ENCODE peak calls at places on chromosomes 2 and 18, in five cellular contexts. U is Peyer's patch, B is aorta, S is ovary, K is prostate gland. O is an unnamed sample.

GRCh38 chr2:219658447-219658846 is 31.0 kb downstream of the SLC4A3 start:
- DNase-seq in U (no peak), B (no peak), S (no peak), K (no peak), O (no peak)

GRCh38 chr2:12534646-12535263 is 182.0 kb upstream of the TRIB2 start:
- DNase-seq in U (no peak), B (no peak), S (no peak), K (no peak), O (no peak)

GRCh38 chr2:239186958-239187357 is 213.9 kb downstream of the HDAC4 start:
- DNase-seq in U (no peak), B (peak; percentile 67), S (peak; percentile 9), K (no peak), O (peak; percentile 42)

GRCh38 chr2:240136013-240136670 is at the start of gene COPS9:
- DNase-seq in U (peak; percentile 94), B (peak; percentile 96), S (peak; percentile 78), K (peak; percentile 77), O (peak; percentile 88)

GRCh38 chr2:19607400-19607799 is 249.0 kb upstream of the OSR1 start:
- DNase-seq in U (no peak), B (no peak), S (no peak), K (no peak), O (no peak)

GRCh38 chr2:11236335-11236734 is 81.1 kb downstream of the SLC66A3 start:
- DNase-seq in U (no peak), B (no peak), S (no peak), K (no peak), O (no peak)

GRCh38 chr18:8933714-8934284 is 168.7 kb upstream of the NDUFV2 start:
- DNase-seq in U (no peak), B (no peak), S (no peak), K (no peak), O (no peak)

GRCh38 chr2:108407864-108408729 is 30.3 kb downstream of the SULT1C4 start:
- DNase-seq in U (no peak), B (no peak), S (no peak), K (no peak), O (no peak)

GRCh38 chr18:8734496-8734895 is 29.1 kb downstream of the MTCL1 start:
- DNase-seq in U (no peak), B (no peak), S (no peak), K (no peak), O (no peak)

GRCh38 chr18:33466822-33467221 is 26.3 kb upstream of the CCDC178 start:
- DNase-seq in U (no peak), B (no peak), S (no peak), K (no peak), O (no peak)

GRCh38 chr2:232321156-232321816 is 57.3 kb upstream of the ALPP start:
- DNase-seq in U (peak; percentile 46), B (peak; percentile 58), S (no peak), K (no peak), O (peak; percentile 49)

GRCh38 chr2:40488927-40489677 is 37.2 kb upstream of the SLC8A1 start:
- DNase-seq in U (no peak), B (no peak), S (no peak), K (no peak), O (no peak)

GRCh38 chr2:185219981-185220380 is 518.6 kb upstream of the FSIP2 start:
- DNase-seq in U (no peak), B (no peak), S (no peak), K (no peak), O (no peak)

GRCh38 chr2:181904022-181904632 is 12.6 kb downstream of the ITPRID2 start:
- DNase-seq in U (no peak), B (no peak), S (no peak), K (no peak), O (no peak)

GRCh38 chr2:207044963-207045362 is 105.6 kb downstream of the CPO start:
- DNase-seq in U (no peak), B (no peak), S (no peak), K (no peak), O (no peak)

GRCh38 chr2:139514946-139515345 is 734.8 kb upstream of the NXPH2 start:
- DNase-seq in U (no peak), B (no peak), S (no peak), K (no peak), O (no peak)

GRCh38 chr18:28041366-28041765 is 135.6 kb downstream of the CDH2 start:
- DNase-seq in U (no peak), B (no peak), S (no peak), K (no peak), O (no peak)

GRCh38 chr2:216698895-216699294 is 3.5 kb upstream of the IGFBP5 start:
- DNase-seq in U (no peak), B (peak; percentile 49), S (peak; percentile 50), K (peak; percentile 36), O (no peak)

GRCh38 chr2:126531029-126531428 is 124.9 kb upstream of the GYPC start:
- DNase-seq in U (no peak), B (no peak), S (no peak), K (no peak), O (no peak)
- H3K4me3 ChIP-seq in U (no peak overlapping the region), B (no peak overlapping the region), S (no peak overlapping the region), K (no peak overlapping the region), O (no peak overlapping the region)

GRCh38 chr2:33106115-33106514 is 159.4 kb downstream of the LTBP1 start:
- DNase-seq in U (no peak), B (no peak), S (no peak), K (no peak), O (no peak)

GRCh38 chr2:33111002-33111446 is 164.3 kb downstream of the LTBP1 start:
- DNase-seq in U (no peak), B (no peak), S (peak; percentile 27), K (no peak), O (no peak)

GRCh38 chr2:33108483-33109443 is 162.0 kb downstream of the LTBP1 start:
- DNase-seq in U (no peak), B (no peak), S (no peak), K (no peak), O (no peak)

GRCh38 chr2:33110461-33110860 is 163.7 kb downstream of the LTBP1 start:
- DNase-seq in U (no peak), B (no peak), S (no peak), K (no peak), O (no peak)

DNA sequence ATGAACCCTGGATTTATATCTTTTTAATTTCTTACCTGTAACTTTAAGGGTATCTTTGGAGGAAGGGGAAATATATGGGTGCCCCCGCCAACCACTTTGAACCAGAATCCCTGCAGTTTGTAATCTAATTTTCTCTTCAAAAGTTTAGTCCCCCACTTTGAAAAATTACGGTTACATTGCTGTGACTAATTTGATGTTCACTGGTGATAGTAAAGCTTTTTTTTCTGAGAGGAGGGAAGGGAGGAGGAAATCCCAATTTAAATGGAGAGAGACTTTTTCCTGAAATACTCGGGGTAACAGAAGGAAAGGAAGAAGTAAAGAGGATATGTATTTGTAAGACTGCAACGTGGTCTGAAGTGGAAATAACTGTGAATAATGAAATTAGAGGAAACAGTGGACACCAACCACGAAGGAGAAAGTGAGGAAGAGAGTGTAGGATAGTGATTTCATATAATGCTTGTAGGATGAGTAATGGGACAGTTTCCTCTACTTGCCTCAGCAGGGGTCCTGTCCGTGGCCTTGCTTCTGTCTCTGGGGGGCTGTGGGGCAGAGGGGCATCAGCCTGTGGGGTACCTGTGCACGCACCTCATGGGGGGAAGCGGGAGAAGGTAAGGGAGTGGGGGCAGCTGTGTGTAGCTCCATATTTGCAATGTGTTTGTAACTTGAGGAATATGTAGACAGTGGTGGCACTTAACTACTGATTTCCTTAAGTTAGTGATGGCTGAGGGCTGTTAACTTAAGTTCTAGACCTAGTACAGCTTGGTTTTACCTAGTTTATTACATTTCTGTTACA is 161.1 kb downstream of the LTBP1 start:
- DNase-seq in U (no peak), B (no peak), S (no peak), K (no peak), O (no peak)
- H3K4me3 ChIP-seq in U (no peak overlapping the region), B (no peak overlapping the region), S (no peak overlapping the region), K (no peak overlapping the region), O (no peak overlapping the region)

GRCh38 chr2:235934059-235934896 is 233.9 kb downstream of the GBX2 start:
- DNase-seq in U (no peak), B (no peak), S (no peak), K (no peak), O (no peak)
- H3K4me3 ChIP-seq in U (no peak overlapping the region), B (no peak overlapping the region), S (no peak overlapping the region), K (no peak overlapping the region), O (no peak overlapping the region)

GRCh38 chr2:134457353-134457752 is 203.5 kb downstream of the MGAT5 start:
- DNase-seq in U (peak; percentile 39), B (no peak), S (no peak), K (no peak), O (no peak)

GRCh38 chr2:134458950-134459349 is 205.1 kb downstream of the MGAT5 start:
- DNase-seq in U (peak; percentile 43), B (peak; percentile 60), S (no peak), K (no peak), O (no peak)

GRCh38 chr2:134457765-134458202 is 203.9 kb downstream of the MGAT5 start:
- DNase-seq in U (peak; percentile 38), B (no peak), S (no peak), K (no peak), O (no peak)

GRCh38 chr2:134459706-134460406 is 206.0 kb downstream of the MGAT5 start:
- DNase-seq in U (peak; percentile 43), B (no peak), S (no peak), K (no peak), O (no peak)

DNA sequence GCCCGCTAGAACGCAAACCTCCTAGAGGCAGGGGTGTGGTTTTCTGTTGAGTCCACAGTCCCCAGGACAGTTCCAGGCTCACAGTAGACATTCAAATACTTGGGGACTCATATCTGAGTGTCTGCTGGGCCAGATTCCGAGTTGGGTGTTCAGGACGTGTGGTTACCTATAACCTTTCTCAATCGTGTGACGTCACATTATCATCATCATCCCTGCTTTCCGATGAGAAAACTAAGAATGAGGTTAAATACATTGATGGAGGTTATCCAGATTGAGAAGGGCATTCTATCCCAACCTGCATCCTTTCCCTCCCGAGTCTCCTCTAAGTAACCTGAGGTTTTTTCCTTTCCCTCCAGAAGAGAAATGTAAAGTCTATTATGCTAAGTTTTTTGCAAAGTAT is 204.6 kb downstream of the MGAT5 start:
- DNase-seq in U (no peak), B (no peak), S (no peak), K (no peak), O (no peak)
- H3K4me3 ChIP-seq in U (no peak overlapping the region), B (no peak overlapping the region), S (no peak overlapping the region), K (no peak overlapping the region), O (no peak overlapping the region)

GRCh38 chr2:241270531-241270930 is 44.9 kb downstream of the HDLBP start:
- DNase-seq in U (no peak), B (no peak), S (no peak), K (no peak), O (no peak)
- H3K4me3 ChIP-seq in U (no peak overlapping the region), B (no peak overlapping the region), S (no peak overlapping the region), K (peak overlapping the region; percentile 94), O (peak overlapping the region; percentile 85)

DNA sequence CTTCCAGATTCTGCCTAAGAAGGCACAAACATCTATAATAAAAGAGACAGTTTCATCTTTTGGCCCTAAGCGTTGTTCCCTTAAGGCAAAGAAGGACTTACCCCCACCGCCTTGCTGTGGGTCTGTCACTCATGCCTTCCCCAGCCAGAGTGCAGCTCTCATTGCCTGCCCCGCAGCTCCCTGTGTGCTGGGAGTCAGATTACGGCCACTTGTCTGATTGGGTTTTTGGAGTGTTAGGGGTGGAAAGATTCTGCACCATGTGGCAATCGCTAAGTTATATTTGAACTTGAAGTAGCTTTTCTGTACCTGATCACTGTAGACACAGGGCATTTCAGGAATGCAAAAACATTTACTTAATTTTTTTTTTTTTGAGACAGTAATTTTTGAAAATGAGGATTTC is at the start of gene AQP4:
- DNase-seq in U (no peak), B (no peak), S (no peak), K (no peak), O (no peak)
- H3K4me3 ChIP-seq in U (no peak within 1 kb of the TSS), B (no peak within 1 kb of the TSS), S (no peak within 1 kb of the TSS), K (no peak within 1 kb of the TSS), O (no peak within 1 kb of the TSS)

O was measured in right lobe of liver.